ENCODE peak calls at places on chromosomes 3 and 15, in five cellular contexts. U is cardiac fibroblast, T is EL, O is lung microvascular endothelial cell, R is mucosa of gallbladder. H is an unnamed sample.

GRCh38 chr3:134446800-134447199 is 39.0 kb downstream of the ANAPC13 start:
- DNase-seq in U (peak; percentile 62), T (peak; percentile 75), O (no peak), R (no peak), H (peak; percentile 56)

GRCh38 chr15:70956196-70956595 is 63.6 kb downstream of the LRRC49 start:
- DNase-seq in U (peak; percentile 22), T (peak; percentile 12), O (no peak), R (no peak), H (no peak)

GRCh38 chr15:73856458-73857192 is 16.7 kb upstream of the TBC1D21 start:
- DNase-seq in U (no peak), T (no peak), O (no peak), R (no peak), H (no peak)

GRCh38 chr3:107540857-107541256 is 18.1 kb downstream of the BBX start:
- DNase-seq in U (no peak), T (no peak), O (no peak), R (no peak), H (no peak)

GRCh38 chr3:182115328-182116045 is 403.8 kb downstream of the SOX2 start:
- DNase-seq in U (no peak), T (no peak), O (no peak), R (no peak), H (no peak)

GRCh38 chr3:195900426-195901355 is 7.7 kb downstream of the TNK2 start:
- DNase-seq in U (no peak), T (peak; percentile 38), O (peak; percentile 76), R (peak; percentile 44), H (peak; percentile 98)

GRCh38 chr3:27521179-27521871 is 37.1 kb upstream of the SLC4A7 start:
- DNase-seq in U (peak; percentile 97), T (peak; percentile 84), O (peak; percentile 41), R (peak; percentile 21), H (peak; percentile 71)

GRCh38 chr3:143755978-143756377 is 92.3 kb downstream of the SLC9A9 start:
- DNase-seq in U (no peak), T (no peak), O (no peak), R (no peak), H (no peak)

GRCh38 chr3:127673191-127674098 is 693 bp downstream of the ABTB1 start:
- DNase-seq in U (peak; percentile 55), T (peak; percentile 61), O (peak; percentile 29), R (no peak), H (no peak)

GRCh38 chr3:55540579-55540978 is 53.5 kb upstream of the WNT5A start:
- DNase-seq in U (no peak), T (no peak), O (no peak), R (no peak), H (no peak)

H was measured in H4.